ENCODE peak calls at places on chromosomes 13 and 19, in five cellular contexts. O is activated CD4-positive, alpha-beta T cell treated with anti-CD3 and anti-CD28 coated beads for 4 hours; P is globus pallidus; J is GM23248; X is ascending aorta. A is an unnamed sample.
A peak's percentile ranks its signal among the peaks of the same experiment; 100 is the strongest.

GRCh38 chr19:2167896-2168618 is 4.3 kb downstream of the DOT1L start:
- DNase-seq in O (no peak), P (peak; percentile 55), J (peak; percentile 74), X (peak; percentile 63), A (peak; percentile 94)

GRCh38 chr13:26568132-26568815 is 10.8 kb downstream of the WASF3 start:
- DNase-seq in O (no peak), P (no peak), J (no peak), X (no peak), A (no peak)

GRCh38 chr19:2294377-2295335 is 12.7 kb upstream of the PEAK3 start:
- DNase-seq in O (no peak), P (peak; percentile 74), J (peak; percentile 86), X (no peak), A (no peak)

GRCh38 chr19:17949956-17950309 is 17.0 kb upstream of the KCNN1 start:
- DNase-seq in O (no peak), P (no peak), J (no peak), X (no peak), A (no peak)

GRCh38 chr19:3606690-3607289 is at the start of gene TBXA2R:
- DNase-seq in O (peak; percentile 44), P (peak; percentile 35), J (peak; percentile 86), X (peak; percentile 35), A (no peak)

GRCh38 chr19:15025237-15025636 is 24.0 kb upstream of the CASP14 start:
- DNase-seq in O (no peak), P (no peak), J (no peak), X (no peak), A (peak; percentile 48)

GRCh38 chr13:30088312-30088855 is 219.0 kb downstream of the KATNAL1 start:
- DNase-seq in O (no peak), P (no peak), J (no peak), X (no peak), A (peak; percentile 75)

GRCh38 chr13:40077396-40078027 is 422.1 kb downstream of the COG6 start:
- DNase-seq in O (no peak), P (no peak), J (no peak), X (no peak), A (no peak)

GRCh38 chr13:40613192-40613818 is 53.1 kb downstream of the FOXO1 start:
- DNase-seq in O (peak; percentile 44), P (peak; percentile 41), J (no peak), X (no peak), A (peak; percentile 12)

GRCh38 chr19:2982983-2983350 is 5.6 kb downstream of the TLE6 start:
- DNase-seq in O (no peak), P (peak; percentile 40), J (peak; percentile 86), X (peak; percentile 81), A (no peak)

GRCh38 chr19:36891768-36892357 is 24.2 kb downstream of the ZNF829 start:
- DNase-seq in O (no peak), P (no peak), J (peak; percentile 1), X (no peak), A (no peak)

GRCh38 chr19:52734340-52734892 is 428 bp downstream of the ZNF611 start:
- DNase-seq in O (no peak), P (no peak), J (peak; percentile 57), X (no peak), A (no peak)

GRCh38 chr13:40275155-40275554 is 391.3 kb downstream of the FOXO1 start:
- DNase-seq in O (no peak), P (no peak), J (no peak), X (no peak), A (no peak)

GRCh38 chr19:679418-680286 is 3.5 kb downstream of the FSTL3 start:
- DNase-seq in O (no peak), P (peak; percentile 48), J (peak; percentile 90), X (no peak), A (peak; percentile 66)

GRCh38 chr19:10353793-10354391 is 14.5 kb upstream of the ICAM3 start:
- DNase-seq in O (peak; percentile 30), P (no peak), J (peak; percentile 45), X (no peak), A (peak; percentile 82)

GRCh38 chr19:31152906-31153305 is 196.3 kb downstream of the TSHZ3 start:
- DNase-seq in O (no peak), P (no peak), J (peak; percentile 44), X (no peak), A (no peak)

GRCh38 chr19:49210108-49210900 is 52.7 kb downstream of the TRPM4 start:
- DNase-seq in O (no peak), P (no peak), J (peak; percentile 55), X (no peak), A (peak; percentile 14)

GRCh38 chr19:11174336-11174735 is 18.8 kb upstream of the SPC24 start:
- DNase-seq in O (no peak), P (no peak), J (no peak), X (no peak), A (no peak)

GRCh38 chr19:21164541-21164940 is 22.7 kb downstream of the ZNF431 start:
- DNase-seq in O (no peak), P (no peak), J (no peak), X (no peak), A (no peak)

GRCh38 chr13:85693889-85694511 is 105.2 kb downstream of the SLITRK6 start:
- DNase-seq in O (no peak), P (no peak), J (no peak), X (no peak), A (peak; percentile 4)

GRCh38 chr19:17779281-17779930 is 15.5 kb upstream of the B3GNT3 start:
- DNase-seq in O (no peak), P (peak; percentile 48), J (peak; percentile 62), X (no peak), A (peak; percentile 40)

GRCh38 chr19:11179716-11180297 is 17.5 kb downstream of the KANK2 start:
- DNase-seq in O (no peak), P (no peak), J (no peak), X (no peak), A (no peak)

GRCh38 chr13:53101883-53102282 is 73.3 kb downstream of the OLFM4 start:
- DNase-seq in O (no peak), P (no peak), J (no peak), X (no peak), A (no peak)

GRCh38 chr13:79533781-79534400 is 52.9 kb downstream of the NDFIP2 start:
- DNase-seq in O (no peak), P (no peak), J (peak; percentile 31), X (no peak), A (peak; percentile 10)

GRCh38 chr13:80276371-80277289 is 64.3 kb downstream of the SPRY2 start:
- DNase-seq in O (no peak), P (peak; percentile 61), J (peak; percentile 27), X (no peak), A (peak; percentile 49)

GRCh38 chr13:33725340-33725739 is 92.6 kb upstream of the RFC3 start:
- DNase-seq in O (no peak), P (no peak), J (no peak), X (no peak), A (no peak)

GRCh38 chr19:47486900-47487299 is 2.9 kb upstream of the KPTN start:
- DNase-seq in O (no peak), P (no peak), J (no peak), X (no peak), A (peak; percentile 81)